ENCODE peak calls at places on chromosomes 3 and 15, in five cellular contexts. One of them, this sample, is unnamed.

GRCh38 chr15:23437146-23437545 is 9.9 kb downstream of the GOLGA6L2 start:
- DNase-seq in endothelial cell of umbilical vein: no peak
- DNase-seq in CD8-positive, alpha-beta T cell: no peak
- DNase-seq in hepatocyte: no peak
- DNase-seq in neural progenitor cell: no peak
- DNase-seq in this sample: no peak

GRCh38 chr3:156826896-156827882 is 1.0 kb downstream of the LEKR1 start:
- DNase-seq in endothelial cell of umbilical vein: no peak
- DNase-seq in CD8-positive, alpha-beta T cell: no peak
- DNase-seq in hepatocyte: no peak
- DNase-seq in neural progenitor cell: peak; percentile 40
- DNase-seq in this sample: no peak

GRCh38 chr15:75869446-75869845 is 26.2 kb downstream of the UBE2Q2 start:
- DNase-seq in endothelial cell of umbilical vein: no peak
- DNase-seq in CD8-positive, alpha-beta T cell: no peak
- DNase-seq in hepatocyte: no peak
- DNase-seq in neural progenitor cell: peak; percentile 45
- DNase-seq in this sample: no peak

GRCh38 chr15:65081758-65082157 is 5.2 kb downstream of the KBTBD13 start:
- DNase-seq in endothelial cell of umbilical vein: no peak
- DNase-seq in CD8-positive, alpha-beta T cell: no peak
- DNase-seq in hepatocyte: no peak
- DNase-seq in neural progenitor cell: no peak
- DNase-seq in this sample: no peak

GRCh38 chr3:133895208-133896001 is at the start of gene RAB6B:
- DNase-seq in endothelial cell of umbilical vein: peak; percentile 46
- DNase-seq in CD8-positive, alpha-beta T cell: no peak
- DNase-seq in hepatocyte: peak; percentile 85
- DNase-seq in neural progenitor cell: peak; percentile 89
- DNase-seq in this sample: no peak

GRCh38 chr3:136960838-136961836 is 3.4 kb downstream of the IL20RB start:
- DNase-seq in endothelial cell of umbilical vein: no peak
- DNase-seq in CD8-positive, alpha-beta T cell: no peak
- DNase-seq in hepatocyte: no peak
- DNase-seq in neural progenitor cell: no peak
- DNase-seq in this sample: no peak

GRCh38 chr3:28745436-28745835 is 396.8 kb upstream of the AZI2 start:
- DNase-seq in endothelial cell of umbilical vein: peak; percentile 68
- DNase-seq in CD8-positive, alpha-beta T cell: no peak
- DNase-seq in hepatocyte: no peak
- DNase-seq in neural progenitor cell: no peak
- DNase-seq in this sample: no peak

GRCh38 chr3:161081675-161082462 is 23.3 kb downstream of the B3GALNT1 start:
- DNase-seq in endothelial cell of umbilical vein: peak; percentile 22
- DNase-seq in CD8-positive, alpha-beta T cell: no peak
- DNase-seq in hepatocyte: no peak
- DNase-seq in neural progenitor cell: no peak
- DNase-seq in this sample: no peak

GRCh38 chr3:10980216-10980799 is 12.2 kb upstream of the SLC6A1 start:
- DNase-seq in endothelial cell of umbilical vein: peak; percentile 14
- DNase-seq in CD8-positive, alpha-beta T cell: no peak
- DNase-seq in hepatocyte: no peak
- DNase-seq in neural progenitor cell: no peak
- DNase-seq in this sample: no peak

GRCh38 chr15:73908030-73908821 is 18.0 kb upstream of the LOXL1 start:
- DNase-seq in endothelial cell of umbilical vein: peak; percentile 63
- DNase-seq in CD8-positive, alpha-beta T cell: peak; percentile 57
- DNase-seq in hepatocyte: peak; percentile 90
- DNase-seq in neural progenitor cell: peak; percentile 90
- DNase-seq in this sample: peak; percentile 41

GRCh38 chr15:88949734-88950400 is 36.7 kb upstream of the MFGE8 start:
- DNase-seq in endothelial cell of umbilical vein: no peak
- DNase-seq in CD8-positive, alpha-beta T cell: no peak
- DNase-seq in hepatocyte: no peak
- DNase-seq in neural progenitor cell: no peak
- DNase-seq in this sample: no peak

GRCh38 chr3:188890572-188891270 is 281.1 kb upstream of the TPRG1 start:
- DNase-seq in endothelial cell of umbilical vein: peak; percentile 22
- DNase-seq in CD8-positive, alpha-beta T cell: no peak
- DNase-seq in hepatocyte: no peak
- DNase-seq in neural progenitor cell: no peak
- DNase-seq in this sample: no peak

GRCh38 chr3:38404286-38404685 is 49.4 kb upstream of the ACVR2B start:
- DNase-seq in endothelial cell of umbilical vein: no peak
- DNase-seq in CD8-positive, alpha-beta T cell: no peak
- DNase-seq in hepatocyte: peak; percentile 35
- DNase-seq in neural progenitor cell: no peak
- DNase-seq in this sample: no peak

GRCh38 chr15:33279613-33280205 is 31.1 kb upstream of the RYR3 start:
- DNase-seq in endothelial cell of umbilical vein: peak; percentile 22
- DNase-seq in CD8-positive, alpha-beta T cell: no peak
- DNase-seq in hepatocyte: no peak
- DNase-seq in neural progenitor cell: no peak
- DNase-seq in this sample: no peak

GRCh38 chr3:168647582-168647981 is 551.9 kb upstream of the GOLIM4 start:
- DNase-seq in endothelial cell of umbilical vein: no peak
- DNase-seq in CD8-positive, alpha-beta T cell: no peak
- DNase-seq in hepatocyte: no peak
- DNase-seq in neural progenitor cell: no peak
- DNase-seq in this sample: no peak

GRCh38 chr15:44308415-44308814 is 19.9 kb downstream of the GOLM2 start:
- DNase-seq in endothelial cell of umbilical vein: no peak
- DNase-seq in CD8-positive, alpha-beta T cell: no peak
- DNase-seq in hepatocyte: no peak
- DNase-seq in neural progenitor cell: no peak
- DNase-seq in this sample: peak; percentile 66

GRCh38 chr15:24877174-24877573 is 77.6 kb upstream of the SNRPN start:
- DNase-seq in endothelial cell of umbilical vein: no peak
- DNase-seq in CD8-positive, alpha-beta T cell: no peak
- DNase-seq in hepatocyte: no peak
- DNase-seq in neural progenitor cell: no peak
- DNase-seq in this sample: no peak

GRCh38 chr3:63878394-63879089 is 14.9 kb downstream of the ATXN7 start:
- DNase-seq in endothelial cell of umbilical vein: no peak
- DNase-seq in CD8-positive, alpha-beta T cell: no peak
- DNase-seq in hepatocyte: no peak
- DNase-seq in neural progenitor cell: no peak
- DNase-seq in this sample: no peak

GRCh38 chr15:77225088-77225487 is 154.2 kb upstream of the TSPAN3 start:
- DNase-seq in endothelial cell of umbilical vein: peak; percentile 33
- DNase-seq in CD8-positive, alpha-beta T cell: no peak
- DNase-seq in hepatocyte: no peak
- DNase-seq in neural progenitor cell: no peak
- DNase-seq in this sample: no peak

GRCh38 chr3:111595239-111595638 is at the start of gene ZBED2:
- DNase-seq in endothelial cell of umbilical vein: no peak
- DNase-seq in CD8-positive, alpha-beta T cell: no peak
- DNase-seq in hepatocyte: no peak
- DNase-seq in neural progenitor cell: no peak
- DNase-seq in this sample: no peak

GRCh38 chr3:56689303-56689702 is 6.2 kb upstream of the TASOR start:
- DNase-seq in endothelial cell of umbilical vein: no peak
- DNase-seq in CD8-positive, alpha-beta T cell: no peak
- DNase-seq in hepatocyte: peak; percentile 33
- DNase-seq in neural progenitor cell: no peak
- DNase-seq in this sample: no peak

GRCh38 chr15:98035577-98036010 is 75.1 kb downstream of the ARRDC4 start:
- DNase-seq in endothelial cell of umbilical vein: no peak
- DNase-seq in CD8-positive, alpha-beta T cell: no peak
- DNase-seq in hepatocyte: peak; percentile 9
- DNase-seq in neural progenitor cell: no peak
- DNase-seq in this sample: no peak

GRCh38 chr3:188720636-188721035 is 451.1 kb upstream of the TPRG1 start:
- DNase-seq in endothelial cell of umbilical vein: peak; percentile 24
- DNase-seq in CD8-positive, alpha-beta T cell: no peak
- DNase-seq in hepatocyte: no peak
- DNase-seq in neural progenitor cell: no peak
- DNase-seq in this sample: no peak

GRCh38 chr3:124730129-124730919 is at the start of gene UMPS:
- DNase-seq in endothelial cell of umbilical vein: peak; percentile 86
- DNase-seq in CD8-positive, alpha-beta T cell: peak; percentile 92
- DNase-seq in hepatocyte: peak; percentile 95
- DNase-seq in neural progenitor cell: peak; percentile 92
- DNase-seq in this sample: peak; percentile 94

GRCh38 chr3:170440346-170440745 is 21.7 kb downstream of the CLDN11 start:
- DNase-seq in endothelial cell of umbilical vein: peak; percentile 31
- DNase-seq in CD8-positive, alpha-beta T cell: no peak
- DNase-seq in hepatocyte: no peak
- DNase-seq in neural progenitor cell: no peak
- DNase-seq in this sample: no peak

GRCh38 chr15:71777216-71777943 is 33.0 kb upstream of the NR2E3 start:
- DNase-seq in endothelial cell of umbilical vein: no peak
- DNase-seq in CD8-positive, alpha-beta T cell: no peak
- DNase-seq in hepatocyte: no peak
- DNase-seq in neural progenitor cell: no peak
- DNase-seq in this sample: no peak

GRCh38 chr15:31801152-31801551 is 229.2 kb upstream of the CHRNA7 start:
- DNase-seq in endothelial cell of umbilical vein: no peak
- DNase-seq in CD8-positive, alpha-beta T cell: no peak
- DNase-seq in hepatocyte: no peak
- DNase-seq in neural progenitor cell: no peak
- DNase-seq in this sample: no peak

GRCh38 chr3:133295199-133295901 is 104.5 kb upstream of the BFSP2 start:
- DNase-seq in endothelial cell of umbilical vein: peak; percentile 28
- DNase-seq in CD8-positive, alpha-beta T cell: no peak
- DNase-seq in hepatocyte: no peak
- DNase-seq in neural progenitor cell: no peak
- DNase-seq in this sample: peak; percentile 16

DNA sequence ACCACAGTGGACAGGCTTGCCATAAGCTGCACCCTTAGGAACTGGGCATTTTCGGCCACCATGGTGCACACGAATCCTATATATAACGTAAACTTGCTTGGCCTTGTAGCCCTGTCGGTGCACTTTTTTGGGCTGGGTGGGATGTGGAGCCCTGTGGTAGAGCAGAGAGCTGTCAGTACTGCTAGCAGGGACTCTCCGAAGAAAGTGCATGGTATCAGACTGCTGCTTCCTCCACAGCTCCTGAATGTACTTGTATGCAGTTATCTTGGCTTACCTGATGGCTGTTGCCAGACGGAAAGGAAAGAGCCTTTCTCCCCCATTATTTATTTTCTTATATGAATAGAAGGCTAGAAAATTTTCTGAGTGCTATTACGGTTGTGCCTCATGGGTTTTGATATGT is 8.4 kb downstream of the GALK2 start:
- DNase-seq in endothelial cell of umbilical vein: no peak
- DNase-seq in CD8-positive, alpha-beta T cell: no peak
- DNase-seq in hepatocyte: no peak
- DNase-seq in neural progenitor cell: no peak
- DNase-seq in this sample: no peak
- H3K27me3 ChIP-seq in endothelial cell of umbilical vein: no peaks in the 10 kb centered on the region
- H3K27me3 ChIP-seq in CD8-positive, alpha-beta T cell: no peaks in the 10 kb centered on the region
- H3K27me3 ChIP-seq in hepatocyte: no peaks in the 10 kb centered on the region
- H3K27me3 ChIP-seq in neural progenitor cell: no peaks in the 10 kb centered on the region
- H3K27me3 ChIP-seq in this sample: no peaks in the 10 kb centered on the region

DNA sequence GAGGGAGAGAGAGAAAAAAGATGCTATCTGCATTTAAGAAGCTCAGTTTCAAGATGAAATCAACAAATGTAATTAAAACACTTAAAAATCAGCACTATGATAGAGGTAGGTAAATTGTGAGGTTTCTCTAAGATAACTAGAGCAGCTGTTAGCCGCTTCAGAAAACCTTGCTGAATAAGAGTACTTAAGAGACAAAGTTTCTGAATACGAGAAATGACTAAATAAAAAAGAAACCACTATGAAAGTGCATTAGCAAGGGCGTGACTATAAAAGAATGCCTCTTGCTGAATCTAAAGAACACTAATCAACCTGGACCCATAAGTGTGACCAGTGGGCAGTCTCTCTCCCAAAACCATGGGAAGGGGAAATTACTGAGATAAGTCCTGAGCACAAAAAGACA is 41.8 kb downstream of the IQCB1 start:
- DNase-seq in endothelial cell of umbilical vein: no peak
- DNase-seq in CD8-positive, alpha-beta T cell: no peak
- DNase-seq in hepatocyte: no peak
- DNase-seq in neural progenitor cell: no peak
- DNase-seq in this sample: no peak
- H3K36me3 ChIP-seq in endothelial cell of umbilical vein: no peaks in the 10 kb centered on the region
- H3K36me3 ChIP-seq in CD8-positive, alpha-beta T cell: peaks cover 16% of the 10 kb centered on the region
- H3K36me3 ChIP-seq in hepatocyte: no peaks in the 10 kb centered on the region
- H3K36me3 ChIP-seq in neural progenitor cell: peaks cover 1% of the 10 kb centered on the region
- H3K36me3 ChIP-seq in this sample: peaks cover 2% of the 10 kb centered on the region

GRCh38 chr3:150370982-150371381 is 37.1 kb upstream of the TSC22D2 start:
- DNase-seq in endothelial cell of umbilical vein: peak; percentile 33
- DNase-seq in CD8-positive, alpha-beta T cell: no peak
- DNase-seq in hepatocyte: no peak
- DNase-seq in neural progenitor cell: no peak
- DNase-seq in this sample: no peak

GRCh38 chr3:150371741-150372254 is 36.3 kb upstream of the TSC22D2 start:
- DNase-seq in endothelial cell of umbilical vein: peak; percentile 100
- DNase-seq in CD8-positive, alpha-beta T cell: no peak
- DNase-seq in hepatocyte: peak; percentile 92
- DNase-seq in neural progenitor cell: peak; percentile 33
- DNase-seq in this sample: no peak

GRCh38 chr3:150370129-150370602 is 37.9 kb upstream of the TSC22D2 start:
- DNase-seq in endothelial cell of umbilical vein: peak; percentile 91
- DNase-seq in CD8-positive, alpha-beta T cell: no peak
- DNase-seq in hepatocyte: peak; percentile 91
- DNase-seq in neural progenitor cell: peak; percentile 79
- DNase-seq in this sample: no peak

GRCh38 chr3:150373234-150373633 is 34.9 kb upstream of the TSC22D2 start:
- DNase-seq in endothelial cell of umbilical vein: no peak
- DNase-seq in CD8-positive, alpha-beta T cell: no peak
- DNase-seq in hepatocyte: no peak
- DNase-seq in neural progenitor cell: no peak
- DNase-seq in this sample: no peak

DNA sequence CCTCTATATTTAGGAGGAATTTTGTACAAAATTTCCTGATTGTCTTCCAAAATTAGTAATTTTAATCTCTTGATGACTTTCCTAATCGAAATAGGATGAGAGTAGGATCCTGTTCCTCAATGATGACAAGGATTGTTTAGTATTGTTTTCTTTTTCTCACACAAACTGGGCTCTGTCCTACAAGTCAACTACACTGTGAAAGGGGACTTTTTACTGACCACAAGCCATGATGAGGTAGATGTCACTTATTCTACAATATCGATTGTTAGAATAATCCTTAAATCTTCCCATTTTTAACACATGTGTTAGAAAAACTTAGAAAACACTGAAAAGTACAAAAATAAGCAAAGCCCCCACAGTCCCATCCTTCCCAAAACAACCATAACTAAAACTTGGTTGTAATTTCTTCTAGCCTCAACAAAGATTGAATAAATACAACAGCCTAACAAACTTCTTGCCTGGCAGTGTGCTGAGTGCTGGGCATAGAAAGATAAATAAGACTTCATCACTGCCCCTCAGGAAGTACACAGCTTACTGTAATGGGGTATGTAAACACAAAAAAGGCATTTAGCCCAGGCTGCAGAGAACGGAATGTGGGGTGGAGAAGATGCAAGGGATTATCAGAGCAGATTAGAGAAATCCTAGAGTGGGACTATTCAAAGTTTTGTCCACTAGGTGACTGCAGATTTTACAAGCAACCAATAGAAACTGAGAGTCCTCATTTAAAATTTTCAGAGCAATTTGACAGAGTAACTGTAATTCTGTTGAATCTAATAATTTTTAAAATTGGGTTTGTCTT is 35.6 kb upstream of the TSC22D2 start:
- DNase-seq in endothelial cell of umbilical vein: peak; percentile 47
- DNase-seq in CD8-positive, alpha-beta T cell: no peak
- DNase-seq in hepatocyte: no peak
- DNase-seq in neural progenitor cell: peak; percentile 67
- DNase-seq in this sample: no peak
- TF ChIP-seq CTCF in endothelial cell of umbilical vein: no peak
- TF ChIP-seq CTCF in CD8-positive, alpha-beta T cell: peak; percentile 32
- TF ChIP-seq CTCF in hepatocyte: no peak
- TF ChIP-seq CTCF in neural progenitor cell: peak; percentile 45
- TF ChIP-seq CTCF in this sample: peak; percentile 18

GRCh38 chr3:115552007-115552406 is 71.3 kb upstream of the GAP43 start:
- DNase-seq in endothelial cell of umbilical vein: no peak
- DNase-seq in CD8-positive, alpha-beta T cell: no peak
- DNase-seq in hepatocyte: no peak
- DNase-seq in neural progenitor cell: no peak
- DNase-seq in this sample: no peak
- H3K27me3 ChIP-seq in endothelial cell of umbilical vein: no peaks in the 10 kb centered on the region
- H3K27me3 ChIP-seq in CD8-positive, alpha-beta T cell: no peaks in the 10 kb centered on the region
- H3K27me3 ChIP-seq in hepatocyte: no peaks in the 10 kb centered on the region
- H3K27me3 ChIP-seq in neural progenitor cell: no peaks in the 10 kb centered on the region
- H3K27me3 ChIP-seq in this sample: no peaks in the 10 kb centered on the region